ENCODE peak calls at places on chromosome 20, in five cellular contexts. X, T, H, B and E are unnamed samples.

GRCh38 chr20:36950432-36951197 is 893 bp downstream of the SAMHD1 start:
- DNase-seq in X (no peak), T (no peak), H (no peak), B (no peak), E (no peak)

GRCh38 chr20:59938221-59938620 is 1.9 kb downstream of the PPP1R3D start:
- DNase-seq in X (no peak), T (no peak), H (no peak), B (no peak), E (no peak)

GRCh38 chr20:64099880-64100565 is 7.3 kb downstream of the NPBWR2 start:
- DNase-seq in X (no peak), T (peak), H (peak), B (no peak), E (no peak)

GRCh38 chr20:59242714-59243626 is 57.4 kb upstream of the EDN3 start:
- DNase-seq in X (no peak), T (no peak), H (no peak), B (no peak), E (no peak)

GRCh38 chr20:16486532-16486931 is 86.7 kb downstream of the KIF16B start:
- DNase-seq in X (no peak), T (no peak), H (no peak), B (no peak), E (no peak)

GRCh38 chr20:19658137-19658536 is 99.9 kb upstream of the RIN2 start:
- DNase-seq in X (no peak), T (no peak), H (peak), B (no peak), E (no peak)

GRCh38 chr20:22449115-22449973 is 135.0 kb downstream of the FOXA2 start:
- DNase-seq in X (no peak), T (no peak), H (no peak), B (no peak), E (no peak)

GRCh38 chr20:8427419-8428065 is 295.5 kb downstream of the PLCB1 start:
- DNase-seq in X (no peak), T (no peak), H (no peak), B (no peak), E (no peak)

GRCh38 chr20:49866051-49866450 is 49.3 kb downstream of the SPATA2 start:
- DNase-seq in X (no peak), T (no peak), H (no peak), B (no peak), E (no peak)

GRCh38 chr20:31566658-31567379 is 38.3 kb upstream of the ID1 start:
- DNase-seq in X (no peak), T (no peak), H (no peak), B (no peak), E (peak)